ENCODE peak calls at places on chromosome 18, in seven cellular contexts. One of them, this sample, is unnamed.
A peak's percentile ranks its signal among the peaks of the same experiment; 100 is the strongest.

GRCh38 chr18:22378672-22379282 is 38.9 kb downstream of the CTAGE1 start:
- ATAC-seq in activated CD4-positive, alpha-beta T cell treated with anti-CD3 and anti-CD28 coated beads for 36 hours: no peak
- ATAC-seq in mucosa of descending colon: peak; percentile 90
- ATAC-seq in stimulated activated naive CD8-positive, alpha-beta T cell treated with anti-CD3 and anti-CD28 coated beads, Interleukin-15, amount 100 ng/mL, for 72 hours: peak; percentile 69
- ATAC-seq in activated naive CD4-positive, alpha-beta T cell treated with anti-CD3 and anti-CD28 coated beads, Interleukin-2, amount 50 U/mL, for 72 hours: no peak
- ATAC-seq in left cardiac atrium: peak; percentile 81
- ATAC-seq in pancreas: peak; percentile 83
- ATAC-seq in this sample: no peak

GRCh38 chr18:4352746-4353522 is 102.2 kb downstream of the DLGAP1 start:
- ATAC-seq in activated CD4-positive, alpha-beta T cell treated with anti-CD3 and anti-CD28 coated beads for 36 hours: no peak
- ATAC-seq in left cardiac atrium: no peak
- ATAC-seq in activated naive CD4-positive, alpha-beta T cell treated with anti-CD3 and anti-CD28 coated beads, Interleukin-2, amount 50 U/mL, for 72 hours: no peak
- ATAC-seq in pancreas: no peak
- ATAC-seq in mucosa of descending colon: no peak
- ATAC-seq in stimulated activated naive CD8-positive, alpha-beta T cell treated with anti-CD3 and anti-CD28 coated beads, Interleukin-15, amount 100 ng/mL, for 72 hours: no peak
- ATAC-seq in this sample: no peak

GRCh38 chr18:47930086-47930843 is at the start of gene SMAD2:
- ATAC-seq in pancreas: peak; percentile 66
- ATAC-seq in mucosa of descending colon: peak; percentile 78
- ATAC-seq in activated CD4-positive, alpha-beta T cell treated with anti-CD3 and anti-CD28 coated beads for 36 hours: peak; percentile 35
- ATAC-seq in activated naive CD4-positive, alpha-beta T cell treated with anti-CD3 and anti-CD28 coated beads, Interleukin-2, amount 50 U/mL, for 72 hours: peak; percentile 40
- ATAC-seq in left cardiac atrium: peak; percentile 74
- ATAC-seq in stimulated activated naive CD8-positive, alpha-beta T cell treated with anti-CD3 and anti-CD28 coated beads, Interleukin-15, amount 100 ng/mL, for 72 hours: peak; percentile 60
- ATAC-seq in this sample: peak; percentile 48

GRCh38 chr18:7830468-7830867 is 263.4 kb downstream of the PTPRM start:
- ATAC-seq in stimulated activated naive CD8-positive, alpha-beta T cell treated with anti-CD3 and anti-CD28 coated beads, Interleukin-15, amount 100 ng/mL, for 72 hours: no peak
- ATAC-seq in activated CD4-positive, alpha-beta T cell treated with anti-CD3 and anti-CD28 coated beads for 36 hours: peak; percentile 30
- ATAC-seq in mucosa of descending colon: no peak
- ATAC-seq in pancreas: no peak
- ATAC-seq in left cardiac atrium: no peak
- ATAC-seq in activated naive CD4-positive, alpha-beta T cell treated with anti-CD3 and anti-CD28 coated beads, Interleukin-2, amount 50 U/mL, for 72 hours: no peak
- ATAC-seq in this sample: peak; percentile 43

GRCh38 chr18:10405014-10405493 is 49.4 kb upstream of the APCDD1 start:
- ATAC-seq in pancreas: no peak
- ATAC-seq in left cardiac atrium: peak; percentile 64
- ATAC-seq in activated CD4-positive, alpha-beta T cell treated with anti-CD3 and anti-CD28 coated beads for 36 hours: no peak
- ATAC-seq in mucosa of descending colon: no peak
- ATAC-seq in stimulated activated naive CD8-positive, alpha-beta T cell treated with anti-CD3 and anti-CD28 coated beads, Interleukin-15, amount 100 ng/mL, for 72 hours: no peak
- ATAC-seq in activated naive CD4-positive, alpha-beta T cell treated with anti-CD3 and anti-CD28 coated beads, Interleukin-2, amount 50 U/mL, for 72 hours: no peak
- ATAC-seq in this sample: no peak

GRCh38 chr18:73842795-73843394 is 304.7 kb downstream of the FBXO15 start:
- ATAC-seq in left cardiac atrium: peak; percentile 44
- ATAC-seq in activated naive CD4-positive, alpha-beta T cell treated with anti-CD3 and anti-CD28 coated beads, Interleukin-2, amount 50 U/mL, for 72 hours: no peak
- ATAC-seq in activated CD4-positive, alpha-beta T cell treated with anti-CD3 and anti-CD28 coated beads for 36 hours: peak; percentile 57
- ATAC-seq in mucosa of descending colon: peak; percentile 46
- ATAC-seq in pancreas: no peak
- ATAC-seq in stimulated activated naive CD8-positive, alpha-beta T cell treated with anti-CD3 and anti-CD28 coated beads, Interleukin-15, amount 100 ng/mL, for 72 hours: no peak
- ATAC-seq in this sample: peak; percentile 37

GRCh38 chr18:55310044-55310676 is 277.8 kb downstream of the TCF4 start:
- ATAC-seq in activated CD4-positive, alpha-beta T cell treated with anti-CD3 and anti-CD28 coated beads for 36 hours: no peak
- ATAC-seq in mucosa of descending colon: no peak
- ATAC-seq in stimulated activated naive CD8-positive, alpha-beta T cell treated with anti-CD3 and anti-CD28 coated beads, Interleukin-15, amount 100 ng/mL, for 72 hours: no peak
- ATAC-seq in left cardiac atrium: no peak
- ATAC-seq in activated naive CD4-positive, alpha-beta T cell treated with anti-CD3 and anti-CD28 coated beads, Interleukin-2, amount 50 U/mL, for 72 hours: no peak
- ATAC-seq in pancreas: no peak
- ATAC-seq in this sample: no peak

GRCh38 chr18:75477913-75478312 is 50.4 kb upstream of the SMIM21 start:
- ATAC-seq in left cardiac atrium: peak; percentile 63
- ATAC-seq in activated naive CD4-positive, alpha-beta T cell treated with anti-CD3 and anti-CD28 coated beads, Interleukin-2, amount 50 U/mL, for 72 hours: no peak
- ATAC-seq in pancreas: no peak
- ATAC-seq in mucosa of descending colon: peak; percentile 45
- ATAC-seq in activated CD4-positive, alpha-beta T cell treated with anti-CD3 and anti-CD28 coated beads for 36 hours: no peak
- ATAC-seq in stimulated activated naive CD8-positive, alpha-beta T cell treated with anti-CD3 and anti-CD28 coated beads, Interleukin-15, amount 100 ng/mL, for 72 hours: no peak
- ATAC-seq in this sample: no peak

GRCh38 chr18:79607361-79607930 is 72.2 kb upstream of the CTDP1 start:
- ATAC-seq in stimulated activated naive CD8-positive, alpha-beta T cell treated with anti-CD3 and anti-CD28 coated beads, Interleukin-15, amount 100 ng/mL, for 72 hours: no peak
- ATAC-seq in activated naive CD4-positive, alpha-beta T cell treated with anti-CD3 and anti-CD28 coated beads, Interleukin-2, amount 50 U/mL, for 72 hours: no peak
- ATAC-seq in pancreas: no peak
- ATAC-seq in left cardiac atrium: no peak
- ATAC-seq in mucosa of descending colon: no peak
- ATAC-seq in activated CD4-positive, alpha-beta T cell treated with anti-CD3 and anti-CD28 coated beads for 36 hours: no peak
- ATAC-seq in this sample: no peak

GRCh38 chr18:79438089-79438488 is 42.4 kb downstream of the NFATC1 start:
- ATAC-seq in mucosa of descending colon: no peak
- ATAC-seq in activated CD4-positive, alpha-beta T cell treated with anti-CD3 and anti-CD28 coated beads for 36 hours: no peak
- ATAC-seq in activated naive CD4-positive, alpha-beta T cell treated with anti-CD3 and anti-CD28 coated beads, Interleukin-2, amount 50 U/mL, for 72 hours: no peak
- ATAC-seq in pancreas: no peak
- ATAC-seq in stimulated activated naive CD8-positive, alpha-beta T cell treated with anti-CD3 and anti-CD28 coated beads, Interleukin-15, amount 100 ng/mL, for 72 hours: no peak
- ATAC-seq in left cardiac atrium: no peak
- ATAC-seq in this sample: no peak

GRCh38 chr18:79717555-79718074 is 38.0 kb downstream of the CTDP1 start:
- ATAC-seq in mucosa of descending colon: no peak
- ATAC-seq in left cardiac atrium: peak; percentile 11
- ATAC-seq in pancreas: no peak
- ATAC-seq in activated CD4-positive, alpha-beta T cell treated with anti-CD3 and anti-CD28 coated beads for 36 hours: no peak
- ATAC-seq in activated naive CD4-positive, alpha-beta T cell treated with anti-CD3 and anti-CD28 coated beads, Interleukin-2, amount 50 U/mL, for 72 hours: no peak
- ATAC-seq in stimulated activated naive CD8-positive, alpha-beta T cell treated with anti-CD3 and anti-CD28 coated beads, Interleukin-15, amount 100 ng/mL, for 72 hours: peak; percentile 16
- ATAC-seq in this sample: no peak

GRCh38 chr18:10298346-10298745 is 156.1 kb upstream of the APCDD1 start:
- ATAC-seq in left cardiac atrium: no peak
- ATAC-seq in stimulated activated naive CD8-positive, alpha-beta T cell treated with anti-CD3 and anti-CD28 coated beads, Interleukin-15, amount 100 ng/mL, for 72 hours: no peak
- ATAC-seq in activated CD4-positive, alpha-beta T cell treated with anti-CD3 and anti-CD28 coated beads for 36 hours: no peak
- ATAC-seq in pancreas: no peak
- ATAC-seq in mucosa of descending colon: no peak
- ATAC-seq in activated naive CD4-positive, alpha-beta T cell treated with anti-CD3 and anti-CD28 coated beads, Interleukin-2, amount 50 U/mL, for 72 hours: no peak
- ATAC-seq in this sample: no peak

GRCh38 chr18:22694954-22695353 is 238.2 kb upstream of the RBBP8 start:
- ATAC-seq in mucosa of descending colon: peak; percentile 67
- ATAC-seq in pancreas: no peak
- ATAC-seq in left cardiac atrium: peak; percentile 95
- ATAC-seq in stimulated activated naive CD8-positive, alpha-beta T cell treated with anti-CD3 and anti-CD28 coated beads, Interleukin-15, amount 100 ng/mL, for 72 hours: no peak
- ATAC-seq in activated CD4-positive, alpha-beta T cell treated with anti-CD3 and anti-CD28 coated beads for 36 hours: no peak
- ATAC-seq in activated naive CD4-positive, alpha-beta T cell treated with anti-CD3 and anti-CD28 coated beads, Interleukin-2, amount 50 U/mL, for 72 hours: no peak
- ATAC-seq in this sample: no peak

GRCh38 chr18:62064361-62064760 is 122.5 kb downstream of the PIGN start:
- ATAC-seq in activated naive CD4-positive, alpha-beta T cell treated with anti-CD3 and anti-CD28 coated beads, Interleukin-2, amount 50 U/mL, for 72 hours: no peak
- ATAC-seq in stimulated activated naive CD8-positive, alpha-beta T cell treated with anti-CD3 and anti-CD28 coated beads, Interleukin-15, amount 100 ng/mL, for 72 hours: no peak
- ATAC-seq in left cardiac atrium: no peak
- ATAC-seq in activated CD4-positive, alpha-beta T cell treated with anti-CD3 and anti-CD28 coated beads for 36 hours: no peak
- ATAC-seq in pancreas: no peak
- ATAC-seq in mucosa of descending colon: no peak
- ATAC-seq in this sample: no peak

GRCh38 chr18:13279181-13280065 is 60.9 kb downstream of the LDLRAD4 start:
- ATAC-seq in activated CD4-positive, alpha-beta T cell treated with anti-CD3 and anti-CD28 coated beads for 36 hours: peak; percentile 65
- ATAC-seq in pancreas: no peak
- ATAC-seq in stimulated activated naive CD8-positive, alpha-beta T cell treated with anti-CD3 and anti-CD28 coated beads, Interleukin-15, amount 100 ng/mL, for 72 hours: peak; percentile 73
- ATAC-seq in left cardiac atrium: peak; percentile 15
- ATAC-seq in mucosa of descending colon: peak; percentile 24
- ATAC-seq in activated naive CD4-positive, alpha-beta T cell treated with anti-CD3 and anti-CD28 coated beads, Interleukin-2, amount 50 U/mL, for 72 hours: peak; percentile 65
- ATAC-seq in this sample: peak; percentile 41

GRCh38 chr18:70047931-70048603 is 100.4 kb upstream of the CD226 start:
- ATAC-seq in left cardiac atrium: peak; percentile 71
- ATAC-seq in stimulated activated naive CD8-positive, alpha-beta T cell treated with anti-CD3 and anti-CD28 coated beads, Interleukin-15, amount 100 ng/mL, for 72 hours: no peak
- ATAC-seq in activated CD4-positive, alpha-beta T cell treated with anti-CD3 and anti-CD28 coated beads for 36 hours: no peak
- ATAC-seq in mucosa of descending colon: no peak
- ATAC-seq in pancreas: no peak
- ATAC-seq in activated naive CD4-positive, alpha-beta T cell treated with anti-CD3 and anti-CD28 coated beads, Interleukin-2, amount 50 U/mL, for 72 hours: no peak
- ATAC-seq in this sample: no peak

This sample was measured in activated T-helper 17 cell treated with anti-CD3 and anti-CD28 coated beads, Interleukin-2, amount 50 U/mL, for 72 hours.